ENCODE peak calls at places on chromosome 7, in six cellular contexts. M is OCI-LY7, G is body of pancreas, S is upper lobe of right lung, J is Panc1, R is psoas muscle. B is an unnamed sample. For H3K4me1, the result is how much of the 10 kb centered on the place peaks cover.

GRCh38 chr7:29139796-29140195 is 6.5 kb downstream of the CPVL start:
- DNase-seq in M (no peak), G (no peak), S (no peak), J (no peak), R (no peak), B (no peak)

GRCh38 chr7:120033114-120033513 is 239.9 kb upstream of the KCND2 start:
- DNase-seq in M (no peak), G (no peak), S (no peak), J (no peak), R (no peak), B (no peak)

GRCh38 chr7:116173051-116174028 is 37.0 kb upstream of the TES start:
- DNase-seq in M (peak), G (no peak), S (no peak), J (peak), R (no peak), B (no peak)

GRCh38 chr7:157375410-157375809 is 38.6 kb downstream of the DNAJB6 start:
- DNase-seq in M (no peak), G (no peak), S (no peak), J (no peak), R (no peak), B (no peak)

GRCh38 chr7:47614450-47614849 is 32.5 kb upstream of the TNS3 start:
- DNase-seq in M (no peak), G (no peak), S (no peak), J (no peak), R (no peak), B (no peak)

GRCh38 chr7:121547341-121548092 is 151.4 kb upstream of the FAM3C start:
- DNase-seq in M (peak), G (no peak), S (no peak), J (no peak), R (no peak), B (no peak)

GRCh38 chr7:155224116-155224811 is 73.4 kb upstream of the INSIG1 start:
- DNase-seq in M (no peak), G (no peak), S (no peak), J (no peak), R (no peak), B (no peak)

GRCh38 chr7:52423251-52423650 is 612.2 kb upstream of the POM121L12 start:
- DNase-seq in M (no peak), G (no peak), S (no peak), J (no peak), R (no peak), B (no peak)

GRCh38 chr7:107744345-107744750 is 406 bp downstream of the CBLL1 start:
- DNase-seq in M (no peak), G (no peak), S (no peak), J (no peak), R (no peak), B (no peak)

GRCh38 chr7:46630031-46630430 is 709.0 kb upstream of the IGFBP3 start:
- DNase-seq in M (no peak), G (no peak), S (no peak), J (no peak), R (no peak), B (no peak)

GRCh38 chr7:35624299-35625186 is 70.4 kb downstream of the HERPUD2 start:
- DNase-seq in M (peak), G (peak), S (no peak), J (peak), R (no peak), B (no peak)

GRCh38 chr7:155298834-155299538 is 1.3 kb downstream of the INSIG1 start:
- DNase-seq in M (peak), G (peak), S (peak), J (peak), R (peak), B (peak)

GRCh38 chr7:135758531-135758932 is 9.9 kb upstream of the FAM180A start:
- DNase-seq in M (no peak), G (no peak), S (no peak), J (no peak), R (no peak), B (no peak)

GRCh38 chr7:122885583-122886356 is 490 bp downstream of the CADPS2 start:
- DNase-seq in M (no peak), G (peak), S (peak), J (no peak), R (peak), B (no peak)

GRCh38 chr7:44867073-44867990 is 18.0 kb downstream of the PURB start:
- DNase-seq in M (no peak), G (no peak), S (no peak), J (peak), R (no peak), B (no peak)

GRCh38 chr7:106878748-106879439 is 13.8 kb downstream of the PIK3CG start:
- DNase-seq in M (no peak), G (no peak), S (no peak), J (no peak), R (no peak), B (no peak)

GRCh38 chr7:34759477-34760125 is 101.6 kb downstream of the NPSR1 start:
- DNase-seq in M (peak), G (no peak), S (no peak), J (peak), R (no peak), B (no peak)

GRCh38 chr7:43815373-43815772 is 53.9 kb downstream of the MRPS24 start:
- DNase-seq in M (no peak), G (no peak), S (no peak), J (no peak), R (no peak), B (no peak)

GRCh38 chr7:82562716-82563404 is 119.3 kb upstream of the CACNA2D1 start:
- DNase-seq in M (no peak), G (no peak), S (no peak), J (peak), R (no peak), B (no peak)

GRCh38 chr7:149422065-149422913 is 38.6 kb downstream of the ZNF777 start:
- DNase-seq in M (peak), G (peak), S (peak), J (peak), R (peak), B (no peak)

GRCh38 chr7:122137291-122138077 is 6.6 kb downstream of the AASS start:
- DNase-seq in M (no peak), G (no peak), S (no peak), J (no peak), R (no peak), B (no peak)

GRCh38 chr7:2966466-2967078 is 77.1 kb downstream of the CARD11 start:
- DNase-seq in M (no peak), G (no peak), S (peak), J (no peak), R (no peak), B (peak)

GRCh38 chr7:94367940-94368339 is 26.8 kb upstream of the COL1A2 start:
- DNase-seq in M (no peak), G (no peak), S (no peak), J (no peak), R (no peak), B (no peak)

GRCh38 chr7:148503900-148504487 is 86.6 kb upstream of the C7orf33 start:
- DNase-seq in M (peak), G (no peak), S (no peak), J (peak), R (no peak), B (no peak)

GRCh38 chr7:76342222-76342621 is 16.6 kb downstream of the YWHAG start:
- DNase-seq in M (no peak), G (no peak), S (no peak), J (no peak), R (no peak), B (no peak)

GRCh38 chr7:21704362-21704761 is 161.5 kb downstream of the DNAH11 start:
- DNase-seq in M (no peak), G (no peak), S (no peak), J (no peak), R (no peak), B (no peak)
- TF ChIP-seq CTCF in M (no peak), G (no peak), S (no peak), J (no peak), R (no peak), B (no peak)

DNA sequence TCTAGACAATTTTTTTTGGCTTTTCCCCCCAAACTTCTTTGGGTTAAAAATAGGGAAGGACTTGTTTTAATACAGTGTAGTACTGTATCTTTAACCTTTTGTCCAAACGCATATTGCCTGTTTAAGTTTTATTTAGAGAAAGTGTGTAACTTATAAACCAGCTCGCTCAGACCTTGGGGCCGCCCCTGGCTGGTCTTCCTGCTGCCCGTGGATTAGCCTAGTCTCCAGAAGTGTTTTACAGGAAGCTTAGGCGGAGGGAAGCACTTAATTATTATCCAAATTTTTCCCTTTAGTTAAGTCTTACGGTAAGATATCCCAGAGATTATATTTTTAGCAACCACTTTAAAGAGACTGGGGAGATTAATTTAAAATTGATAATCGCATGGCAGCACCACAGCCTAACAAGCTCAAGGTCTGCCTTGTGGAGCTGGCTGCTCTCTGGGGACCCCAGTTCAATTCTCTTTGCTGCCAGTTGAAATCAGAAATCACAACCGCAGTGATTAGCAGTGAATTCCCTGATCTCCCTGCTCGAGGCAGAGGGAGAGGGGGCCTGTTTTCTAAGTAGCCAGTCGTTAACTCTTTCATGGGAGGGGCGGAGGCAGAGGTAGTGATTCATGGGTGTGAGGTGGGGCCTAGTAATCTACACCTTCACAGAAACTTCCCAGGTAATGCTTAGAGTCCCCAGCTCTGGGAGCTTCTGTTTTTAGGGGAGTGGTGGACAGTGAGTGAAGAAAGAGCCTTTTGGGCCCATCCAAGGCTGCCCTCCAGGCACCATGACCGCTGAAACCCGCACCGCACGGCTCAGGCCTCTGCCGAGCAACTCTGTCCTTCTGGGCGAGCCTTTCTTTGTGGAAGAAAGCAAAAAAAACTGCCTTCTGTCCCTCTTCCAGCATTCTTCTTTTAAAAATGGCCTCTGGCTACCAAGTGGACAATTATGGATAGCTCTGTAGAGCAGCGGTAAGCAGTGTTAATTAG is 548.7 kb upstream of the GALNT17 start:
- DNase-seq in M (no peak), G (no peak), S (no peak), J (no peak), R (no peak), B (no peak)
- H3K27ac ChIP-seq in M (no peak), G (peak), S (no peak), J (no peak), R (no peak), B (no peak)

DNA sequence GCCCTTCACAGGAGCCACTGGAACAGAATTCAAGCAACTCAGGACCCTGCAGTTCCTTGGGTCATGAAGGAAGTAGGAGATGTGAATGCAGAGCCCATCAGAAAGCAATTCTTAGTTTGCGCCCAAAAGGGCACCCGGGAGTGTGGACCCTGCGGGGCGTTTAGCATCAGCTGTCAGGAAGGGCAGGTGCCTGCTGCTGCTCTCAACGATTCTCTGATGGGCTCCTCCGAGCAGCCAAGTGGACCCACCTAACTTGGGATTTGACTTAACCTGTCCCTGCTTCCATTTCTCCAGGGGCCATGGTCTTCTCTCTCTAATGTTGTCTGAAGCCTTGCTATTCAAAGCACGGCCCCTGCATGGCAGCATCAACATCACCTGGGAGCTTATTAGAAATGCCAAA is 17.1 kb downstream of the CPA5 start:
- DNase-seq in M (no peak), G (no peak), S (peak), J (no peak), R (no peak), B (peak)
- H3K4me1 ChIP-seq in M (under half), G (under half), S (under half), J (under half), R (under half), B (under half)

GRCh38 chr7:92417913-92418312 is 29.4 kb upstream of the GATAD1 start:
- DNase-seq in M (no peak), G (no peak), S (no peak), J (no peak), R (no peak), B (no peak)
- TF ChIP-seq CTCF in M (peak), G (no peak), S (no peak), J (no peak), R (no peak), B (no peak)

DNA sequence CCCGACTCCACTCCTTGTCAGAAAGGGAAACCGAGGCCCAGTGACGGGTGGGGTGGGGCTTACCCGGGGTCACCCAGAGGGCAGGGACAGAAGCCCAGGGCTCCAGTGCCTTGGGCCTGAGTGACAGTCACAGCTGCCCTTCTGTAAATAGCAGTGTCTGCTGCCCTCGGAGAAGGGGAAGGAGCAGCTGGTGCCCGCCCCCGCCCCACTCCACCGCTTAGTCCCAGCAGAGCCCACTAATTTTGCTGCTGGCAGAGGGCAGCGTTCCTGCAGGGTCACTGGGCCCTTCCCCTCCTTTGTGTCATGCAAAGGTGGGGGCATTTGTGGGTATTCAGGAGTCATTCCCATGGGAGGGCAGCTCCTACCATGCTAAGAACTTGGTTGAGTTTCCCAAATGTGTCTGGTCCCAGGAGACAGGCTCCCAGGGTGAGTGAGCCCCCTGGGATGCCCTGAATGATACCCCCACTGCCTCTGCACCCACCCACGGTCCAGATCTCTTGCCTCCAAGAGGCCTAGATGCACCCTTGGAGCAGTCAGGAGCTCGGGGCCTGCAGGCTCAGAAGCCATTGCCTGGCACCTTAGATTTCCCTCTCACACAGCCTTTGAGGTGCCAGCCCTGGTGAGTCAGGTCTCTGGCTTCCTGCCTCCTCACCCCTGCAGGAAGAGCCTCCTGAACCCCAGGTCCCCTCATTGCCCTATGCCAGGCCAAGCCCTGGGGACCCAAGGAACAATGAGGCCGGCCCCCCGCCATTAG is 17.2 kb downstream of the SH2B2 start:
- DNase-seq in M (peak), G (no peak), S (no peak), J (no peak), R (peak), B (no peak)
- H3K27ac ChIP-seq in M (peak), G (no peak), S (no peak), J (no peak), R (peak), B (no peak)

DNA sequence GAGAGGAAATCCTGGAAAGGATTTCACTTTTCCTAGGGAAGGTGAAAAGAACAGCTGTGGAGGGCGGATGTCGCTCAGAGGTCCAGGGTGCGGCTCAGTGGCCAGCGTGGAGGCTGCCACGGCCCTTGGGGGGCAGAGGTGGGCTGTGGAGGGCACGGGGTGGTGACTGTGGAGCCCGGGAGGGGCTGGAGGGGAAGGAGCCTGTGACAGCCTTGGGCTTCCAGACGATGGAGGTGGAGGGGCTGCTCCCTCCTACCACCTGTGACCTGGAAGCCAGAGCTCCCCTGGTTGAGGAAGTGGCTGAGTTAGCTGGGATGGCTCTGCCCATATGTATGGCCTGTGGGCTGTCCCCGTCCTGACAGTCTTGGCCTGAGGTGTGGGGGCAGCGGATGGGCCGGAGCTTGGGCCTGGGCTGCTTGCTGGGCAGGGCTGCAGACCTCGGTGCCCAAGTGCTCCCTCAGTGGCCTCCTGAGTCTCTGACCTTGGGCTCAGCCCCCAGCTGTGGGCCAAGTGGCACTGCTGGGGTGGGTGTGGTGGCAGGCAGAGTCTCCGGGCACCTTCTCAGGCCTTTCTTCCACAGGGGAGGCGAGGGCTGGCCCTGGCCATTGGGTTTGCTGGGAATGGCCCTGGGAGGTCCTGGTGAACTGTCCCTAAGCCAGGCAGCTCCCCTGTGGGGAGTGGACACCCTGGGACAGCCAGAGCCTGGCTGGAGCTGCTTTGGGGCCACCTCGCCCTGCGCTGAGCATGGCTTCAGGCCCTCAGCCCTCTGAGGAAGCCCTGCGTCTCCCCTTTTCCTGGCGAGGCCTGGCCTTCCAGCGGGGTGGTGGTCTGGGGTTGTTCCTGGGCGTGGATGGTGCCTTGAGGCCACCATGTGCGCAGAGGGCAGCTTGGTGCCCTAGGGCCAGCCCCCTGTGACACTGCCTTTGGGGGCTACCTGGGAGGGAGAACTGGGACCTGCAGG is 3.9 kb downstream of the BRI3 start:
- DNase-seq in M (no peak), G (no peak), S (no peak), J (no peak), R (peak), B (no peak)
- H3K4me1 ChIP-seq in M (under half), G (half or more), S (half or more), J (half or more), R (half or more), B (under half)

GRCh38 chr7:128873234-128873633 is 10.6 kb downstream of the ATP6V1F start:
- DNase-seq in M (no peak), G (no peak), S (no peak), J (no peak), R (peak), B (no peak)

GRCh38 chr7:128871050-128871449 is 8.4 kb downstream of the ATP6V1F start:
- DNase-seq in M (peak), G (no peak), S (no peak), J (no peak), R (peak), B (no peak)

GRCh38 chr7:128874140-128875031 is 11.7 kb downstream of the ATP6V1F start:
- DNase-seq in M (no peak), G (no peak), S (no peak), J (no peak), R (peak), B (peak)

GRCh38 chr7:128869944-128870285 is 7.3 kb downstream of the ATP6V1F start:
- DNase-seq in M (peak), G (no peak), S (no peak), J (no peak), R (peak), B (no peak)

DNA sequence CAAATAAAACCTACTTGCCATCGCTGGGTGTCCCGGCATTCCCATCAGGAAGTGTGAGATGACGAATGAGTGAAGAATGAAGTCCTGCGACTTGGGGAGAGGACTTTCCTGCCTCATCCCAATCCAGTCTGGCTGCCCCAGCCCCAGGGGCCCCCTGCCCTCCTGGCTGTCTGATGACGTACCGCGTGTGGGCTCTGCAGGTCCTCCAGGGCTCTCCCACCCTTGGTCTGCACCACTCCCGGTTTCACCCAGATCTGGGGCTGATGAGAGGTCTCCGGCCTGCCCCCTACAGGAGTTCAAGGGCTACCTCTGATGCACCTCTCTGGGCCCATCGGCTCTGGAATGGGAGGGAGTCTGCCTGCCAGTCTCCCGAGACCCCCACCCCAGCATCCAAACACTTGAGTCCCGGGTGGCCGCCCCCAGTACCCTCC is 9.8 kb downstream of the ATP6V1F start:
- DNase-seq in M (no peak), G (no peak), S (no peak), J (no peak), R (peak), B (peak)
- TF ChIP-seq CTCF in M (peak), G (no peak), S (no peak), J (peak), R (no peak), B (no peak)

DNA sequence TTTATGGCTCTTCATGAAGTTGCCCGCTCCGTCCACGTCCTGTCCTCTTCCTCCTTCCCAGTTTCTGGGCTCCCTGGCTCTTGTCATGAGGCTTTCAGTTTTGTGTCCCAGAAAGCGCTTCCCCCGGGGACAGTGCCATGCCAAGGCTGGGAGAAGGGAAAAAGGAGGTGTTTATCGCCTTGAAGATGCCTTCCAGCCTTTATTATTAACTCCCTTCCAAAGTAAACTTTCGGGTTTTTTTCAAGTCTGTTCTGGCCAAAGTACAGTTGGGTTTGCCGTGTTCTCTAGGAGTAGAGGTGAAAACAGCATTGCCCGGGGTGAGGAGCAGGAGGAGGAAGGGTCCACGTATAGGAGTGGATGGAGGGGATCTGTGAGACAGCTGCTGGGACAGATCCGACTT is 117.2 kb downstream of the CUX1 start:
- DNase-seq in M (no peak), G (no peak), S (peak), J (no peak), R (no peak), B (no peak)
- H3K27ac ChIP-seq in M (peak), G (no peak), S (no peak), J (peak), R (peak), B (no peak)

B was measured in RWPE2.